ENCODE peak calls at places on chromosomes 16 and 17, in six cellular contexts. C, D, X, Y, O and G are unnamed samples.

GRCh38 chr16:11836653-11837244 is 14.6 kb downstream of the RSL1D1 start:
- DNase-seq in C (no peak), D (no peak), X (peak), Y (peak), O (no peak), G (peak)

GRCh38 chr17:2980904-2981246 is 82.5 kb downstream of the OR1D5 start:
- DNase-seq in C (no peak), D (no peak), X (no peak), Y (no peak), O (no peak), G (no peak)

GRCh38 chr16:87808108-87808507 is 42.3 kb upstream of the KLHDC4 start:
- DNase-seq in C (no peak), D (no peak), X (no peak), Y (no peak), O (no peak), G (peak)

GRCh38 chr17:10398352-10398751 is 23.4 kb downstream of the MYH8 start:
- DNase-seq in C (no peak), D (no peak), X (no peak), Y (no peak), O (no peak), G (no peak)

GRCh38 chr17:71496552-71496951 is 624.3 kb upstream of the SOX9 start:
- DNase-seq in C (no peak), D (no peak), X (peak), Y (peak), O (no peak), G (peak)

GRCh38 chr16:65737831-65738230 is 616.0 kb upstream of the CDH11 start:
- DNase-seq in C (no peak), D (no peak), X (no peak), Y (no peak), O (no peak), G (no peak)

GRCh38 chr16:82699711-82700495 is 73.1 kb downstream of the CDH13 start:
- DNase-seq in C (peak), D (no peak), X (peak), Y (peak), O (no peak), G (peak)

GRCh38 chr16:30054959-30055553 is 10.5 kb upstream of the ALDOA start:
- DNase-seq in C (no peak), D (peak), X (no peak), Y (no peak), O (no peak), G (peak)

GRCh38 chr16:35626051-35626450 is 2166.6 kb downstream of the TP53TG3F start:
- DNase-seq in C (no peak), D (no peak), X (no peak), Y (no peak), O (no peak), G (no peak)

GRCh38 chr17:34378664-34379101 is 15.7 kb upstream of the CCL1 start:
- DNase-seq in C (peak), D (no peak), X (no peak), Y (peak), O (no peak), G (no peak)

GRCh38 chr17:35241520-35241919 is 1.4 kb upstream of the SLFN5 start:
- DNase-seq in C (no peak), D (no peak), X (no peak), Y (no peak), O (peak), G (no peak)

GRCh38 chr17:75153854-75154194 is 488 bp downstream of the JPT1 start:
- DNase-seq in C (peak), D (no peak), X (peak), Y (peak), O (no peak), G (peak)

GRCh38 chr17:75152971-75153853 is 1.1 kb downstream of the JPT1 start:
- DNase-seq in C (peak), D (peak), X (peak), Y (peak), O (no peak), G (peak)

GRCh38 chr17:75152523-75152922 is 1.8 kb downstream of the JPT1 start:
- DNase-seq in C (no peak), D (no peak), X (no peak), Y (no peak), O (no peak), G (no peak)

GRCh38 chr17:75154195-75155106 is at the start of gene JPT1:
- DNase-seq in C (peak), D (peak), X (peak), Y (peak), O (peak), G (peak)

GRCh38 chr17:75151893-75152292 is 2.4 kb downstream of the JPT1 start:
- DNase-seq in C (no peak), D (no peak), X (no peak), Y (no peak), O (no peak), G (no peak)
- H3K4me3 ChIP-seq in C (no peak), D (peak), X (no peak), Y (no peak), O (no peak), G (no peak)

GRCh38 chr16:28875134-28876015 is 2.9 kb upstream of the ATP2A1 start:
- DNase-seq in C (no peak), D (no peak), X (no peak), Y (no peak), O (no peak), G (peak)
- H3K4me3 ChIP-seq in C (no peak), D (no peak), X (no peak), Y (no peak), O (no peak), G (no peak)

GRCh38 chr16:53609536-53609935 is 94.1 kb downstream of the RPGRIP1L start:
- DNase-seq in C (no peak), D (no peak), X (no peak), Y (no peak), O (no peak), G (no peak)
- H3K4me3 ChIP-seq in C (no peak), D (no peak), X (no peak), Y (no peak), O (no peak), G (no peak)

DNA sequence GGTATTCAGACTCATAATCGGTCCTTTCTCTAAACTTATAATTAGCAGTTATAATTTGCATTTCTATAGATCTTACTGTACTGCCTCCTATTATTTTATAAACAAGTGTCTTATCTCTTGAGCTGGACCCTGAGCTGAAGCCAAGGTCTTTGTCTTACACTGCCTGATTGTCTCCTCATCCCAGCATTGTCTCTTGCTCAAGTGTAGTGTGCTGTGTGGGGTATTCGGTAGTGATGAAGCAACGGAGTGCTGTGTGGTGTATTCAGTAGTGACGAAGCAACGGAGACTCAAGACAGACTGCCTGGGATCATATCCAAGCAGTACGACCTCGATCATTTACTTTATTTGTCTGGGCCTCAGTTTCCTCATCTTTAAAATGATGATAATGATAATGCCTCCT is 69.3 kb downstream of the COX10 start:
- DNase-seq in C (peak), D (no peak), X (no peak), Y (no peak), O (no peak), G (no peak)
- H3K4me3 ChIP-seq in C (no peak), D (no peak), X (no peak), Y (no peak), O (no peak), G (no peak)

GRCh38 chr17:66655861-66656260 is 179.1 kb upstream of the CACNG5 start:
- DNase-seq in C (no peak), D (no peak), X (no peak), Y (peak), O (no peak), G (peak)

GRCh38 chr17:66655461-66655860 is 179.5 kb upstream of the CACNG5 start:
- DNase-seq in C (no peak), D (no peak), X (no peak), Y (no peak), O (no peak), G (no peak)

GRCh38 chr17:66654764-66655163 is 180.2 kb upstream of the CACNG5 start:
- DNase-seq in C (no peak), D (no peak), X (no peak), Y (no peak), O (no peak), G (no peak)

GRCh38 chr17:66652840-66653507 is 181.9 kb upstream of the CACNG5 start:
- DNase-seq in C (no peak), D (no peak), X (no peak), Y (peak), O (no peak), G (no peak)

GRCh38 chr17:66654341-66654740 is 180.6 kb upstream of the CACNG5 start:
- DNase-seq in C (no peak), D (no peak), X (no peak), Y (peak), O (no peak), G (peak)
- H3K4me3 ChIP-seq in C (no peak), D (no peak), X (no peak), Y (no peak), O (no peak), G (no peak)

GRCh38 chr17:78716292-78716691 is 65.8 kb downstream of the CYTH1 start:
- DNase-seq in C (no peak), D (no peak), X (no peak), Y (no peak), O (no peak), G (no peak)

GRCh38 chr17:78715876-78716275 is 66.2 kb downstream of the CYTH1 start:
- DNase-seq in C (no peak), D (no peak), X (no peak), Y (no peak), O (no peak), G (no peak)

GRCh38 chr17:78715000-78715771 is 66.9 kb downstream of the CYTH1 start:
- DNase-seq in C (no peak), D (no peak), X (peak), Y (peak), O (no peak), G (peak)

GRCh38 chr17:78717431-78717980 is 64.6 kb downstream of the CYTH1 start:
- DNase-seq in C (peak), D (peak), X (peak), Y (peak), O (no peak), G (no peak)

DNA sequence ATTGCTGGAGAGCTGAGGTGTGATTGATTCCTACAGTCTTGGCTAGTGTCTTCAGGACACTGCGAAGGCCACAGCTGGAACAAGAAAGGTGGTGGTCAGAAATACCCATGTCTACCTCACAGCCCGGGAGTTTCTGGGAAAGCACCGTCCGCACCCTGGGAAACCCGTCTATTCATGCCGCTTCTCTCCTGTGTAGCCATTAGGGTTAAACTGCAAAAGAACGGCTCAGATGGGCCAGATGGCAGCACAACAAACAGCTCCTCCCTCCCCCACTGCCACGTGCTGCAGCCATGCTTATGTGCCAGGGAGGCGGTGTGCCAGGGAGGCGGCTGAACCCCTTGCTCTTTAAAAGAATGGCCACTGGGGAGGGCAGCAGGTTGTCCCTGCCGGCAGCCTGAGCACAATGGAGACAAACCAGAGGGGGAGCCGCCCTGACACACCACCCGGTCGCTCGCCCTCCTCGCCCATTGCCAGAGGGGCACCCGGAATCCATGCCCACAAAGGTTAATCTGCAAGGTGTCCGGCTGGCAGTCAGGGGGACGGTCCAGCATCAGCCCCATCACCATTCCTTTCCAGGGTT is 65.2 kb downstream of the CYTH1 start:
- DNase-seq in C (peak), D (peak), X (peak), Y (peak), O (no peak), G (peak)
- H3K4me3 ChIP-seq in C (peak), D (peak), X (peak), Y (peak), O (peak), G (peak)

GRCh38 chr16:23594186-23594585 is 1.9 kb downstream of the NDUFAB1 start:
- DNase-seq in C (no peak), D (no peak), X (no peak), Y (no peak), O (no peak), G (peak)

GRCh38 chr16:23595951-23596720 is at the start of gene NDUFAB1:
- DNase-seq in C (peak), D (peak), X (peak), Y (peak), O (peak), G (peak)

GRCh38 chr16:23595246-23595950 is 718 bp downstream of the NDUFAB1 start:
- DNase-seq in C (no peak), D (peak), X (peak), Y (peak), O (no peak), G (peak)

DNA sequence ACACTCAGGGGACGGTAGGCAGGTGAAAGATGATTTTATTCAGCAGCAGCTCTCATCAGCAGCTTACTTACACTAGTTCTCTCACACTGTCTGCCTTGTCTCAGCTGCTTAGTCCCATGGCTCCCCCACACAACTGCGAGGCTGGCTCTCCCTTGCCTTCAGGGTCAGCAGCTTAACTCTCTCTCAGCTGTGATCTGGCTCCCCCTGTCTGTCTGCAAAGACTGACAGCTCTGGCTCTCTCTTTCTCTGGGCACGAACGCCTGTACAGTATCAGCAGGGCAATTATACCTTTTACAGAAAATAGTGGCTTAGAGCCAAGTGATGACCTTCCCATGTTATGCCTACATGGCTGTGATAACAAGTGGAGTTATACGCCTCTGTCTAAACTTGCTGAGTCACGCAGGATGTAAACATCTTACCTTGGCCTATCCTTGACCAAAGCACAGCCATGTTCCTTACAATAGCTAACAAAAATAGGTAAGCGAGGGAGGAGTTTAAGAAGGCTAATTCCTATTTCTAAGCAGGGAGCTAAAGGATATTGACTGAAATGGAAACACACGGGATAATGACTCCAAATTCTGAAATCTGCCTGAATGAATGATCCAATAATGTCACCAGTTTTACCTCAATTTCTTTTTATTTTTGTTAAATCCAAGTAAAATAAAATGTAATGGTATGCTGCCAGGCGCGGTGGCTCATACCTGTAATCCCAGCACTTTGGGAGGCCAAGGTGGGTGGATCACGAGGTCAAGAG is 1.1 kb upstream of the NDUFAB1 start:
- DNase-seq in C (peak), D (peak), X (peak), Y (peak), O (no peak), G (no peak)
- H3K4me3 ChIP-seq in C (no peak), D (no peak), X (no peak), Y (no peak), O (no peak), G (no peak)

DNA sequence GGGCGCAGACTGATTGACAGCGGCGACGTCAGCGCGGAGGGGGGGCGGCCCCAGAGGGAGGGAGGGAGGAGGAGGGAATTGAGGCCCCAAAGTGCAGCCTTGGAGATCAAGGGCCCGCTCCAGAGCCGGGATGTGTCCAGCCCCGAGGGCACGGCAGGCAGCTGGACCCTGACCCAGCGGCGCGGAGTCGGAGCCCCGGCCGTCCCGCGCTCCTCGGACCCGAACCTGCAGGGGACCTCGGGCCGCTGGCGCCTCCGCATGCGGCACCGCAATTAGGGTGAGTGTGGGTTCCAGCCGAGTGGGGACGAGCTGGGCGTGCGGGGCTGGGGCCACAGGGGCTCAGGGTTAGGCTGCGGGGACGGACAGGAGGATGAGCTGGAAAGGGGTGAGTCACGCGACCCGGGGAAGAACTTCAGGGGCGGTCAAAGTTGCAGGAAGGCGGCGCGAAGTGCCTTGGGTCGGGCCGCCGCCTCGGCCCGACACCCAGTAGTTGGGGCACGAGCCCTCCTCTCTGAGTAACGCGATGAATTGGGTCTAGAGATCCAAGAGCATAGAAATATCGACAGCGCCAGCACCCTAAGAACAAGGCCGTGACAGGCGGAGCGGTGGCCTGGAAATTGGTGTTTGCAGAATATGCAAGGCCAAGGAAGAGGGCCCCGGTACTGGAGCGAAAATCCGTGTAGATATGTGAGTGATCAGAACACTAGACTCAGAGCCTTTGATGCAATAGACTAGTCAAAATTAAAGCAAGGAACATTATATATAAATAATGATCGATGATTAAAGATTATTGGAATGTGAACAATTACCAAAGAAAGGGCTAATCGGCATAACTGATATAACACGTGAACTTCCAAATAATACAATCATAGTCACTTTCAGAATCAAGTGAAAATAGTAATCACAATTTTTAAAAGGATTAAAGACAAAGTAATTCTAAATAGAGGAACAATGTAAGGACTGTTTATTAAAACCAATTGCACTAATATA is at the start of gene TBX4:
- DNase-seq in C (no peak), D (no peak), X (no peak), Y (no peak), O (no peak), G (peak)
- H3K4me3 ChIP-seq in C (peak), D (no peak), X (no peak), Y (peak), O (peak), G (peak)